ENCODE peak calls at places on chromosomes 3 and 15, in seven cellular contexts. B, T, A, Y, F, C and H are unnamed samples.

GRCh38 chr15:58286541-58286940 is 145.2 kb upstream of the LIPC start:
- DNase-seq in Y (no peak), C (no peak), B (no peak), T (no peak), F (no peak), A (no peak), H (no peak)

GRCh38 chr3:177610677-177611654 is 413.7 kb upstream of the TBL1XR1 start:
- DNase-seq in B (no peak), C (no peak), T (no peak), F (no peak), A (peak; percentile 69), Y (no peak), H (no peak)

GRCh38 chr3:42979044-42979962 is at the start of gene GASK1A:
- DNase-seq in C (peak; percentile 43), A (peak; percentile 54), B (no peak), F (no peak), Y (no peak), T (no peak), H (no peak)

GRCh38 chr3:119939087-119939486 is 155.2 kb downstream of the GSK3B start:
- DNase-seq in T (no peak), A (no peak), B (no peak), Y (no peak), F (no peak), C (no peak), H (no peak)

GRCh38 chr15:82851981-82852511 is 42.6 kb downstream of the WHAMM start:
- DNase-seq in B (no peak), A (no peak), Y (no peak), T (no peak), F (no peak), C (peak; percentile 53), H (no peak)

GRCh38 chr3:140391041-140391440 is 286.8 kb upstream of the TRIM42 start:
- DNase-seq in B (no peak), F (no peak), T (no peak), C (no peak), Y (no peak), A (no peak), H (no peak)

GRCh38 chr3:188149587-188149986 is 4.4 kb upstream of the LPP start:
- DNase-seq in C (no peak), T (no peak), A (no peak), B (no peak), Y (no peak), F (no peak), H (no peak)

GRCh38 chr3:23861689-23862088 is 55.1 kb downstream of the NKIRAS1 start:
- DNase-seq in T (no peak), F (no peak), B (no peak), C (no peak), Y (no peak), A (no peak), H (no peak)

GRCh38 chr3:177026505-177027277 is 170.6 kb downstream of the TBL1XR1 start:
- DNase-seq in A (no peak), Y (no peak), T (no peak), B (no peak), C (no peak), F (no peak), H (no peak)

GRCh38 chr15:70584838-70585706 is 178.3 kb downstream of the UACA start:
- DNase-seq in F (no peak), T (no peak), C (peak; percentile 53), A (peak; percentile 78), Y (no peak), B (peak; percentile 27), H (no peak)

GRCh38 chr3:109927161-109927560 is 589.8 kb upstream of the DPPA4 start:
- DNase-seq in C (peak; percentile 93), Y (no peak), B (no peak), F (no peak), A (no peak), T (peak; percentile 63), H (no peak)

GRCh38 chr3:123383101-123384053 is 65.5 kb downstream of the ADCY5 start:
- DNase-seq in B (no peak), T (no peak), A (no peak), Y (peak; percentile 84), C (no peak), F (no peak), H (peak; percentile 35)

GRCh38 chr15:74317820-74318375 is 49.5 kb downstream of the CYP11A1 start:
- DNase-seq in C (peak; percentile 96), Y (peak; percentile 87), B (no peak), F (no peak), T (no peak), A (peak; percentile 71), H (no peak)

GRCh38 chr3:155778441-155778840 is 27.6 kb downstream of the C3orf33 start:
- DNase-seq in F (no peak), Y (no peak), C (peak; percentile 6), T (no peak), A (no peak), B (no peak), H (no peak)

GRCh38 chr3:183313764-183314163 is 60.7 kb downstream of the B3GNT5 start:
- DNase-seq in A (no peak), B (no peak), Y (no peak), F (no peak), T (no peak), C (no peak), H (no peak)

GRCh38 chr3:123090700-123091585 is 24.1 kb downstream of the PDIA5 start:
- DNase-seq in C (no peak), Y (peak; percentile 44), A (no peak), F (peak; percentile 30), B (no peak), T (no peak), H (no peak)

GRCh38 chr15:53837263-53837662 is 77.8 kb upstream of the WDR72 start:
- DNase-seq in B (no peak), C (no peak), T (no peak), Y (no peak), F (no peak), A (peak; percentile 42), H (no peak)

GRCh38 chr3:141454906-141455602 is 31.8 kb upstream of the RASA2 start:
- DNase-seq in B (no peak), F (peak; percentile 79), A (no peak), Y (no peak), T (peak; percentile 47), C (peak; percentile 82), H (peak; percentile 65)

GRCh38 chr3:139286825-139287224 is 57.0 kb upstream of the MRPS22 start:
- DNase-seq in Y (no peak), B (no peak), T (no peak), F (no peak), C (no peak), A (no peak), H (no peak)

GRCh38 chr15:46456431-46456830 is 821.6 kb downstream of the SQOR start:
- DNase-seq in Y (no peak), B (no peak), T (no peak), A (no peak), C (no peak), F (no peak), H (no peak)

GRCh38 chr15:100833432-100834389 is 45.9 kb upstream of the ALDH1A3 start:
- DNase-seq in T (no peak), B (no peak), A (no peak), C (no peak), F (peak; percentile 51), Y (no peak), H (no peak)

GRCh38 chr3:66401157-66401550 is 99.7 kb downstream of the LRIG1 start:
- DNase-seq in C (peak; percentile 18), F (no peak), B (no peak), A (no peak), T (no peak), Y (peak; percentile 22), H (no peak)

GRCh38 chr15:66581972-66582537 is 16.3 kb upstream of the LCTL start:
- DNase-seq in F (no peak), A (no peak), T (no peak), C (no peak), Y (no peak), B (no peak), H (no peak)

GRCh38 chr3:155412856-155413255 is 119.4 kb upstream of the STRIT1 start:
- DNase-seq in Y (no peak), T (no peak), A (no peak), C (no peak), F (no peak), B (no peak), H (no peak)

GRCh38 chr15:29569533-29570092 is 252.7 kb downstream of the TJP1 start:
- DNase-seq in T (no peak), A (no peak), Y (no peak), B (no peak), C (no peak), F (no peak), H (no peak)

GRCh38 chr3:123068227-123069020 is 1.6 kb downstream of the PDIA5 start:
- DNase-seq in A (no peak), T (no peak), Y (no peak), B (no peak), C (no peak), F (no peak), H (no peak)

GRCh38 chr15:79682285-79682684 is 214.5 kb downstream of the MTHFS start:
- DNase-seq in Y (peak; percentile 76), T (no peak), F (peak; percentile 12), B (no peak), C (peak; percentile 91), A (peak; percentile 73), H (no peak)

GRCh38 chr3:62874398-62875102 is 666 bp downstream of the CADPS start:
- DNase-seq in A (no peak), F (no peak), T (no peak), B (no peak), Y (no peak), C (peak; percentile 8), H (no peak)

GRCh38 chr3:184323696-184324095 is 9.3 kb downstream of the EIF4G1 start:
- DNase-seq in Y (no peak), T (no peak), C (no peak), A (no peak), B (no peak), F (no peak), H (no peak)

GRCh38 chr15:93146196-93146595 is 57.2 kb upstream of the RGMA start:
- DNase-seq in F (peak; percentile 54), C (no peak), T (no peak), A (no peak), B (no peak), Y (no peak), H (no peak)

GRCh38 chr15:75171408-75171807 is 30.3 kb upstream of the C15orf39 start:
- DNase-seq in C (peak; percentile 86), A (no peak), T (no peak), Y (no peak), B (no peak), F (no peak), H (no peak)

GRCh38 chr3:45341876-45342275 is 46.5 kb upstream of the LARS2 start:
- DNase-seq in B (no peak), T (no peak), C (no peak), Y (no peak), F (no peak), A (no peak), H (no peak)

GRCh38 chr3:159455741-159456181 is 532.9 kb upstream of the IL12A start:
- DNase-seq in F (no peak), B (no peak), Y (no peak), T (no peak), C (peak; percentile 39), A (no peak), H (no peak)